ENCODE peak calls at places on chromosomes 6 and 20, in six cellular contexts. J is IMR-90, M is fibroblast of lung, W is H9, E is right lobe of liver, B is transverse colon. H is an unnamed sample.

GRCh38 chr6:111483736-111484654 is 977 bp upstream of the REV3L start:
- DNase-seq in B (peak), M (peak), W (peak), E (peak), J (peak), H (peak)

GRCh38 chr20:33677991-33678431 is 3.8 kb upstream of the NECAB3 start:
- DNase-seq in B (no peak), E (no peak), M (no peak), J (no peak), W (no peak), H (no peak)

GRCh38 chr6:139323511-139324445 is 32.0 kb upstream of the TXLNB start:
- DNase-seq in E (peak), M (peak), W (peak), J (peak), B (peak), H (no peak)

GRCh38 chr20:8043687-8044278 is 24.2 kb upstream of the TMX4 start:
- DNase-seq in E (no peak), W (no peak), B (no peak), J (peak), M (peak), H (peak)

GRCh38 chr20:37969949-37970855 is 63.1 kb downstream of the TTI1 start:
- DNase-seq in W (no peak), J (no peak), E (no peak), M (no peak), B (no peak), H (peak)

GRCh38 chr20:50475879-50476292 is 34.3 kb upstream of the PTPN1 start:
- DNase-seq in E (peak), M (peak), J (peak), B (peak), W (no peak), H (no peak)

GRCh38 chr20:16528078-16528477 is 45.2 kb downstream of the KIF16B start:
- DNase-seq in J (peak), W (no peak), B (peak), E (no peak), M (peak), H (peak)

GRCh38 chr6:43107344-43108062 is 31.4 kb downstream of the PTK7 start:
- DNase-seq in B (no peak), E (no peak), W (no peak), M (no peak), J (no peak), H (no peak)

GRCh38 chr6:136736281-136736960 is 55.9 kb downstream of the MAP3K5 start:
- DNase-seq in E (no peak), J (no peak), B (no peak), M (peak), W (no peak), H (no peak)

GRCh38 chr6:27889628-27890315 is 22.4 kb downstream of the OR2B2 start:
- DNase-seq in E (no peak), W (peak), J (no peak), M (no peak), B (no peak), H (peak)

GRCh38 chr20:10521068-10521834 is 86.1 kb downstream of the SLX4IP start:
- DNase-seq in E (no peak), B (no peak), W (no peak), M (peak), J (peak), H (peak)

GRCh38 chr20:4811661-4812181 is 90.0 kb downstream of the PRND start:
- DNase-seq in M (no peak), W (no peak), J (no peak), B (peak), E (peak), H (no peak)

GRCh38 chr20:14434379-14435136 is 97.1 kb upstream of the FLRT3 start:
- DNase-seq in W (no peak), B (no peak), J (peak), M (no peak), E (no peak), H (peak)

GRCh38 chr20:461254-462198 is 807 bp downstream of the TBC1D20 start:
- DNase-seq in M (peak), E (peak), W (peak), J (peak), B (peak), H (peak)

GRCh38 chr6:5055118-5055517 is 30.0 kb upstream of the PPP1R3G start:
- DNase-seq in W (no peak), M (no peak), J (no peak), B (no peak), E (no peak), H (no peak)

GRCh38 chr6:136499370-136499769 is 50.9 kb downstream of the MAP7 start:
- DNase-seq in M (peak), E (no peak), W (no peak), J (no peak), B (no peak), H (no peak)

GRCh38 chr20:17883592-17884317 is 84.8 kb downstream of the SNX5 start:
- DNase-seq in J (no peak), B (no peak), M (no peak), E (no peak), W (no peak), H (no peak)

GRCh38 chr6:39330476-39330875 is 8.0 kb upstream of the KCNK16 start:
- DNase-seq in J (no peak), M (no peak), W (no peak), B (no peak), E (no peak), H (no peak)

GRCh38 chr6:169959129-169960002 is 207.9 kb downstream of the ERMARD start:
- DNase-seq in E (peak), J (no peak), B (peak), M (no peak), W (peak), H (peak)

GRCh38 chr6:37713529-37714119 is 15.9 kb upstream of the MDGA1 start:
- DNase-seq in B (no peak), W (no peak), J (peak), M (peak), E (no peak), H (peak)

GRCh38 chr6:136016228-136017225 is 165.0 kb downstream of the PDE7B start:
- DNase-seq in B (no peak), J (no peak), W (peak), E (no peak), M (no peak), H (no peak)

GRCh38 chr20:50188879-50189680 is 1.6 kb upstream of the CEBPB start:
- DNase-seq in W (no peak), J (no peak), B (no peak), M (no peak), E (peak), H (no peak)

GRCh38 chr6:5411414-5411813 is 150.1 kb downstream of the FARS2 start:
- DNase-seq in M (no peak), E (no peak), J (no peak), W (no peak), B (no peak), H (no peak)

GRCh38 chr6:116779569-116780164 is 14.1 kb upstream of the FAM162B start:
- DNase-seq in E (no peak), M (peak), B (no peak), J (peak), W (no peak), H (peak)

GRCh38 chr6:142409794-142410193 is 108.0 kb downstream of the ADGRG6 start:
- DNase-seq in B (no peak), E (no peak), M (no peak), J (no peak), W (no peak), H (no peak)
- TF ChIP-seq CTCF in B (no peak), E (no peak), M (no peak), J (no peak), W (no peak), H (no peak)

GRCh38 chr6:13711726-13712484 is at the start of gene RANBP9:
- DNase-seq in B (peak), W (peak), M (peak), E (peak), J (peak), H (peak)

GRCh38 chr6:13711384-13711725 is 280 bp downstream of the RANBP9 start:
- DNase-seq in W (peak), M (peak), E (no peak), J (no peak), B (no peak), H (no peak)

GRCh38 chr6:13709698-13710551 is 1.7 kb downstream of the RANBP9 start:
- DNase-seq in W (no peak), E (no peak), J (peak), M (peak), B (no peak), H (no peak)

GRCh38 chr6:13712485-13712990 is 903 bp upstream of the RANBP9 start:
- DNase-seq in M (peak), W (no peak), E (no peak), B (no peak), J (peak), H (no peak)

DNA sequence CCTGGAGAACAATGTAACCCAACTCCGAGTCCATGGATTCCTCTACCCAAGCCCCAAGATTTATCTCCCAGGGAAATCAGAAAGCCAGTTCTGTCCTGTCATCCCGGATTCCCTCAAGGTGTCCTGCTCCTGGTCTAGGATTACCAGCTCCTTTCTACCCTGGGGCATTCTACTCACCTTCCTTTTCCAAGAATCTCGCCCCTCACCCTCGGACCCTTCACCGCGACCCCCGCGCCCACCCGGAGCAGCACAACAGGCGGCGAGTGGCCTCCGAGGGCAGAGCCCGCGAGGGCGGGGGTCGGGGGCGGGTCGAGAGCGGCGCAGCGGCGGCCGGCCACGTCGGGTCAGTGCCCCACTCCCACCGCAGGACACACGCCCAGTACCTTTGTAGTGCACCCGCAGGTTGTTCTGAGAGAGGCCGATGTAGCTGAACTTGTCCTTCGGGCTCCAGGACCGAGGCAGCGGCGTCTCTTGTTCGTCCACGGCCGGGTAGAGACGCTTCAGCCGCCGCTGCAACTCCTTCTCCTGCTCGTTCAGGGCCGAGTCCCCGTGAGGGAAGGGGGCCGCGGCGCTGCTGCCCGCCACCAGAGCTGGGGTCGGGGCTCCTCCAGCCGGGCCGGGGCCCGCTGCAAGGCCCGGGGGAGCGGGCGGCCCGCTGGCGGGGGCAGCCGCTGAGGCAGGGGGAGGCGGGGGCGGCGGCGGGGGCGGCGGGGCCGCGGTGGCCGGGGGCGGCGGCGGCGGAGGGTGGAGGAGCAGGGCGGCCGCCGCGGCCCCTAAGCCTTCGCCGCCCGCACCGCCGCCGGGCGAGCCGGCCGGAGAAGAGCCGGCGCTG is 867 bp downstream of the RANBP9 start:
- DNase-seq in M (peak), J (no peak), E (peak), B (peak), W (peak), H (peak)
- H3K27ac ChIP-seq in M (peak), J (peak), E (peak), B (peak), W (no peak), H (peak)

DNA sequence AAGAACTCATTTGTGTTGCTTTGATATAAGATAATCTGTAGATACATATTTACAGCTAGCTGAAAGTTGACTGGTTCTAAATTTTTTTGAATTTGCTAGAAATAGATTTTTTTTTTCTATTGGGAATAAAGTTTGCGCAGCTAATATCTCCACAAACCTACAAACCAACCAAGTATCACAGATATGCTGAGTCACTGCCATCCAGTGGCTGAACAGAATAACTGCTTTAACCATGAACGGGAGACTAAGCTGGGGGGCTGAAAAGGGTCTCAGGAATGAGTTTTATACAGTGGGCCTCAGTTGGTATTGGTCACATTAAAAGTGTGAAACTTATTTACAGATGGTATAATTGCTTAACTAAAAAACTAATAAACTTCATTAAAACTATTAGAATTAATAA is 326.7 kb upstream of the CNR1 start:
- DNase-seq in B (no peak), M (peak), E (no peak), W (no peak), J (peak), H (no peak)
- TF ChIP-seq CTCF in B (no peak), M (peak), E (peak), W (peak), J (peak), H (peak)

GRCh38 chr6:134415194-134415593 is 97.3 kb upstream of the SGK1 start:
- DNase-seq in M (no peak), B (no peak), E (no peak), J (no peak), W (no peak), H (no peak)

GRCh38 chr6:134419717-134420116 is 101.8 kb upstream of the SGK1 start:
- DNase-seq in M (peak), E (no peak), B (no peak), J (peak), W (no peak), H (peak)

GRCh38 chr6:134415681-134416080 is 97.8 kb upstream of the SGK1 start:
- DNase-seq in M (no peak), E (no peak), J (no peak), W (no peak), B (no peak), H (no peak)

GRCh38 chr6:134414793-134415192 is 96.9 kb upstream of the SGK1 start:
- DNase-seq in E (no peak), M (no peak), J (no peak), B (no peak), W (no peak), H (no peak)

DNA sequence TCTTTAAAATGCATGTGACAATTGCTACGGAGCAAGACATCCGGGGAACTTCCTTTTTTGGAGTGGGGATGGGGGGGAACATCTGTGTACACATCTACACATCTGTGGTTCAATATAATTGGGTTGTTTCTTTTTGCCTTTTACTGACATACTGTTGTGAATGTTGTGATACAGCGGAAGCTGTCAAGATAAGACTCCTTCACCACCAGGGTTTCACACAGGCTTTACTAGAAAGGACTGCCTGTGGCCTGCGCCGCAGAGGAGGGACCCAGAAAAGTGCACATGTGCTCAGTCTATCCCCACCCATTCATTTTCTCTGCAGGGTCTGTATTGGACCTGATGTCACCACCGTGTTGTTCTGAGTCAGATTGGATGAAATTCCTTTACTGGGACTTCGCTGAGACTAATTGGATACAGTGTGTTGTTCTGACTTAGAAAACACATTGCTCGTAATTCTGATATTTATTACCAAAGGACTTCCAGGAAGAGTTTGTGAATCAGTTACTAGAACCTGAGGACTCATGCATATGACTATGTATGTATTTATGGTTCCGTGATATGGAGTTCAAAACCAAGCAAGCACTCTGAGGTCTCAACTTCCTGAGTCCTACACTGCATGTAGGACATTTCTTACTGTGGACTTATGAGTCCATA is 98.7 kb upstream of the SGK1 start:
- DNase-seq in B (no peak), J (peak), M (peak), W (no peak), E (no peak), H (no peak)
- H3K27ac ChIP-seq in B (no peak), J (no peak), M (peak), W (no peak), E (no peak), H (no peak)

GRCh38 chr6:15623282-15624116 is 39.3 kb downstream of the DTNBP1 start:
- DNase-seq in W (no peak), E (no peak), J (peak), B (no peak), M (no peak), H (no peak)
- TF ChIP-seq CTCF in W (peak), E (peak), J (peak), B (peak), M (peak), H (peak)

DNA sequence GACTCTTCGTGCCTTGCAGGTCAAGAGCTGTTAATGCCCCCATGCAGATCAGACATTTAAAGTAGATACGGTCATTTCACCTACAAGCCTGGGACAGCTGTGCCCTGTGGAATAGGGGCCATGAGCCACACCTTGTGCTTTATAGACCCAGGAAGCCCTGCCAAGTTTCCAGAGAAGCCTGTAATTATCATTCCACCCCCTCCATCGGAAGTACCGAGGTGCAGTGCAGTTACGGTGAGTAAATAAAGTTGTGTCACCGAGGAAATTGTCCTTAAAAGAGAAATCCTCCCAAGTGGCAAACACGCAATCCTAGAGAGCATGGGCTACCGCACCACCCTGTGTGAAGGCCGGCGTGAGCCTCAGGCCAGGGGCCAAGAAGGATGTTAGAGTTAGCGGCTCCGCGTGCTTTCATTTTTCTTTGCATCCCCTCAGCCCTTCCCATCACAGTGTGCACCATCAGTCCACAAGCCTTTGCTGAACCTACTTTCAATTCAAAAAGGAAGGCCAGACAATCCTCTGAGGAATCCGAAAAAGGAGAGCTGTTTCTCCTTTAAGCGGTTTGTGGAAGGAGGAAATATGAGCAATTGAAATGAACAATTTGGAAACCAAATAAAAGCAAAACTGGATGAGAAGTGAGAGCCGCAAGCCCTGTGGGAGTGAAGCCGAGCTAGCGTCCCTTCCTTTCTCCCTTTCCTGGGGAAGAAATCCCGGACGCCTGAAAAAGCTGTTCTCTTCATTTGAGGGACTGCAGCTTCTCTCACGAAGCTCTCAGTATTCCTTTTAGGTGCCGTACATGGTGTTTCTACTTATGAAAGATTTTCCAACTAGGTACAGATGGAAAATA is 183.3 kb upstream of the PDE10A start:
- DNase-seq in J (peak), W (no peak), B (peak), E (no peak), M (no peak), H (no peak)
- H3K27ac ChIP-seq in J (no peak), W (no peak), B (peak), E (no peak), M (no peak), H (no peak)

GRCh38 chr6:80523531-80523970 is 417.1 kb downstream of the BCKDHB start:
- DNase-seq in E (no peak), J (peak), M (peak), W (peak), B (no peak), H (no peak)
- TF ChIP-seq CTCF in E (no peak), J (no peak), M (no peak), W (peak), B (no peak), H (peak)

GRCh38 chr6:13288969-13289391 is 39.4 kb downstream of the TBC1D7 start:
- DNase-seq in W (peak), B (no peak), J (no peak), M (no peak), E (peak), H (no peak)

GRCh38 chr6:13286185-13286584 is 42.2 kb downstream of the TBC1D7 start:
- DNase-seq in W (no peak), B (no peak), E (peak), M (no peak), J (no peak), H (no peak)

GRCh38 chr6:13285705-13286104 is 42.6 kb downstream of the TBC1D7 start:
- DNase-seq in W (no peak), B (no peak), E (peak), M (no peak), J (no peak), H (no peak)

GRCh38 chr6:13288481-13288880 is 39.9 kb downstream of the TBC1D7 start:
- DNase-seq in M (no peak), J (no peak), W (no peak), B (no peak), E (peak), H (no peak)

GRCh38 chr6:13287104-13287503 is 41.2 kb downstream of the TBC1D7 start:
- DNase-seq in M (no peak), W (no peak), B (no peak), E (peak), J (no peak), H (no peak)
- H3K27ac ChIP-seq in M (no peak), W (no peak), B (no peak), E (no peak), J (no peak), H (no peak)

DNA sequence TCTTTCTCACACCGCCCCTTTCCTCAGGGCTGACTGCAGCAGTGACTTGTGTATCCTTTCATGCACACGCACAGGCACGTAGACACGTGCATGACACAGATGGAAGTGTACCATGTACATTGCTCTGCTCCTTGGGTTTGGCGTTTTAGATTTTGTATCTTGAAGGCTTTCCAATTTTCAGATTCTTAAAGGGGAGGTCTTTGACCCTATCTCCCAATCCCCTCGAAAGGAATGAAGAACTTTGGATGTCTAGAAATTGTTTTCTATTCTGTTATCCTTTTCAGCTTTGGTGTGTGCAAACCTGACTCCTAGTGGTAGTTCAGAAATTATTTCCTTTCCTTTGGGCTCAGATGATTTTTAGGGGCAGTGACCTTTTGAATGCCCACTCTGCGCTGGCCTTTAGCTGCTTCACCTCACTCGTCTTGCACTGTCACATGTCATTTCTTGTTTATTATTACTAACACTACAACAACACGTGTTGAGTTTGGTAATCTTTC is 63.0 kb downstream of the HIVEP1 start:
- DNase-seq in M (no peak), B (no peak), W (no peak), E (no peak), J (no peak), H (no peak)
- TF ChIP-seq CTCF in M (peak), B (peak), W (no peak), E (peak), J (peak), H (peak)

GRCh38 chr6:6995328-6995727 is 112.4 kb upstream of the RREB1 start:
- DNase-seq in E (no peak), J (peak), W (no peak), M (no peak), B (no peak), H (no peak)
- H3K27ac ChIP-seq in E (peak), J (no peak), W (no peak), M (no peak), B (no peak), H (no peak)

H was measured in foreskin keratinocyte.